ENCODE peak calls at places on chromosomes 2 and 18, in five cellular contexts. S, W, Z, X and Q are unnamed samples.
A peak's percentile ranks its signal among the peaks of the same experiment; 100 is the strongest.

GRCh38 chr2:170991398-170992185 is 62.5 kb downstream of the GORASP2 start:
- DNase-seq in Z (no peak), S (no peak), X (no peak), W (no peak), Q (no peak)

GRCh38 chr2:166972418-166972817 is 84.1 kb downstream of the XIRP2 start:
- DNase-seq in X (peak; percentile 22), S (no peak), Z (peak; percentile 22), W (no peak), Q (no peak)

GRCh38 chr2:217694296-217694695 is 308.5 kb downstream of the TNS1 start:
- DNase-seq in Z (peak; percentile 75), W (no peak), X (no peak), S (no peak), Q (no peak)

GRCh38 chr2:131039535-131039907 is 53.7 kb downstream of the FAM168B start:
- DNase-seq in X (no peak), Z (no peak), W (no peak), S (no peak), Q (no peak)

GRCh38 chr2:74425523-74425922 is 4.0 kb downstream of the WDR54 start:
- DNase-seq in W (no peak), Z (no peak), S (no peak), X (no peak), Q (no peak)

GRCh38 chr2:207469380-207469779 is 60.4 kb upstream of the CREB1 start:
- DNase-seq in S (no peak), W (no peak), Z (no peak), X (no peak), Q (no peak)

GRCh38 chr2:96921561-96922303 is 51.9 kb upstream of the SEMA4C start:
- DNase-seq in X (no peak), W (no peak), Z (no peak), S (no peak), Q (no peak)

GRCh38 chr2:190537765-190538164 is 3.2 kb upstream of the NEMP2 start:
- DNase-seq in S (no peak), W (peak; percentile 32), X (no peak), Z (peak; percentile 43), Q (no peak)

GRCh38 chr2:53545159-53546055 is 222.2 kb upstream of the CHAC2 start:
- DNase-seq in X (peak; percentile 100), W (no peak), Z (no peak), S (no peak), Q (peak; percentile 4)

GRCh38 chr2:29186812-29187211 is 71.6 kb downstream of the CLIP4 start:
- DNase-seq in X (no peak), Z (peak; percentile 33), W (no peak), S (no peak), Q (no peak)

GRCh38 chr2:120984046-120984445 is 248.4 kb downstream of the GLI2 start:
- DNase-seq in Z (no peak), X (no peak), S (no peak), W (no peak), Q (no peak)

GRCh38 chr2:233041722-233042323 is 9.4 kb downstream of the NEU2 start:
- DNase-seq in W (no peak), X (no peak), S (no peak), Z (no peak), Q (no peak)

GRCh38 chr2:238554468-238555184 is 127.9 kb downstream of the ASB1 start:
- DNase-seq in S (no peak), W (no peak), X (no peak), Z (no peak), Q (no peak)

GRCh38 chr2:164675027-164675426 is 53.7 kb upstream of the GRB14 start:
- DNase-seq in X (no peak), Z (no peak), S (no peak), W (no peak), Q (no peak)

GRCh38 chr2:240478346-240479110 is 43.1 kb downstream of the GPC1 start:
- DNase-seq in S (no peak), X (no peak), W (no peak), Z (no peak), Q (no peak)

GRCh38 chr18:70072678-70073077 is 125.0 kb upstream of the CD226 start:
- DNase-seq in Z (peak; percentile 74), X (peak; percentile 61), S (no peak), W (peak; percentile 11), Q (peak; percentile 28)

GRCh38 chr2:230706053-230706498 is 6.6 kb upstream of the CAB39 start:
- DNase-seq in S (no peak), X (no peak), W (no peak), Z (no peak), Q (no peak)